ENCODE peak calls at places on chromosomes 6 and 20, in ten cellular contexts. N is Caco-2, W is HTR-8/SVneo, H is RPMI7951, T is SW 1271, C is NCI-H526, O is midbrain, U is hippocampal formation, Q is COR-L47, J is NCI-H2029. A is an unnamed sample.

GRCh38 chr6:6686748-6687601 is 98.5 kb downstream of the LY86 start:
- DNase-seq in H (peak), N (peak), J (peak), Q (peak), C (peak), U (peak), T (peak), O (no peak), W (peak), A (peak)

GRCh38 chr6:32558426-32559057 is 28.5 kb upstream of the HLA-DRB5 start:
- DNase-seq in Q (no peak), O (no peak), N (no peak), H (no peak), T (no peak), J (no peak), W (no peak), U (no peak), C (no peak), A (no peak)

GRCh38 chr6:82840571-82840970 is 225.1 kb downstream of the UBE3D start:
- DNase-seq in T (no peak), H (peak), N (no peak), U (no peak), Q (no peak), J (no peak), O (no peak), W (no peak), C (no peak), A (no peak)

GRCh38 chr6:70164556-70164955 is 138.3 kb downstream of the COL9A1 start:
- DNase-seq in U (no peak), H (peak), J (no peak), W (no peak), Q (no peak), T (no peak), N (no peak), C (no peak), O (no peak), A (no peak)

GRCh38 chr6:42104095-42104806 is 38.2 kb downstream of the C6orf132 start:
- DNase-seq in T (no peak), H (no peak), W (no peak), C (no peak), Q (no peak), O (no peak), J (no peak), N (no peak), U (no peak), A (no peak)

GRCh38 chr6:2053691-2054090 is 191.7 kb downstream of the GMDS start:
- DNase-seq in U (no peak), C (no peak), J (no peak), O (no peak), T (no peak), Q (no peak), N (no peak), W (no peak), H (no peak), A (no peak)

GRCh38 chr20:1474817-1475603 is 8.4 kb upstream of the NSFL1C start:
- DNase-seq in H (peak), W (no peak), T (peak), C (peak), Q (no peak), U (no peak), N (peak), J (no peak), O (no peak), A (no peak)

GRCh38 chr6:1388927-1389790 is at the start of gene FOXF2:
- DNase-seq in J (no peak), O (no peak), Q (no peak), U (no peak), N (peak), C (no peak), T (no peak), W (peak), H (peak), A (no peak)

GRCh38 chr6:109314313-109314712 is 68.0 kb downstream of the CD164 start:
- DNase-seq in O (no peak), W (no peak), U (no peak), J (no peak), T (no peak), Q (no peak), C (no peak), H (no peak), N (no peak), A (no peak)

A was measured in retinal pigment epithelial cell.